ENCODE peak calls at places on chromosomes 1 and 21, in four cellular contexts. One of them, this sample, is unnamed.
A peak's percentile ranks its signal among the peaks of the same experiment; 100 is the strongest.

GRCh38 chr1:8597455-8597854 is 220.0 kb downstream of the RERE start:
- DNase-seq in RWPE1: no peak
- DNase-seq in BE2C: no peak
- DNase-seq in fibroblast of lung: peak; percentile 48
- DNase-seq in this sample: no peak

GRCh38 chr1:110464340-110464739 is 13.4 kb downstream of the PROK1 start:
- DNase-seq in fibroblast of lung: peak; percentile 74
- DNase-seq in BE2C: no peak
- DNase-seq in RWPE1: peak; percentile 62
- DNase-seq in this sample: no peak

GRCh38 chr1:245587435-245588105 is 432.8 kb downstream of the KIF26B start:
- DNase-seq in fibroblast of lung: peak; percentile 25
- DNase-seq in RWPE1: no peak
- DNase-seq in BE2C: peak; percentile 60
- DNase-seq in this sample: no peak

GRCh38 chr1:28552482-28553228 is at the start of gene TRNAU1AP:
- DNase-seq in BE2C: peak; percentile 92
- DNase-seq in RWPE1: peak; percentile 97
- DNase-seq in fibroblast of lung: peak; percentile 95
- DNase-seq in this sample: peak; percentile 98

GRCh38 chr1:65963161-65963888 is 170.6 kb downstream of the PDE4B start:
- DNase-seq in RWPE1: no peak
- DNase-seq in fibroblast of lung: no peak
- DNase-seq in BE2C: no peak
- DNase-seq in this sample: no peak

GRCh38 chr1:235127203-235127602 is 1.4 kb downstream of the TOMM20 start:
- DNase-seq in fibroblast of lung: no peak
- DNase-seq in BE2C: no peak
- DNase-seq in RWPE1: no peak
- DNase-seq in this sample: no peak

GRCh38 chr1:231818342-231818741 is 191.8 kb downstream of the DISC1 start:
- DNase-seq in RWPE1: no peak
- DNase-seq in BE2C: no peak
- DNase-seq in fibroblast of lung: no peak
- DNase-seq in this sample: no peak

GRCh38 chr1:39652534-39652933 is 13.1 kb upstream of the HEYL start:
- DNase-seq in RWPE1: no peak
- DNase-seq in BE2C: no peak
- DNase-seq in fibroblast of lung: no peak
- DNase-seq in this sample: no peak

GRCh38 chr1:43204394-43204793 is 32.3 kb downstream of the CFAP57 start:
- DNase-seq in BE2C: no peak
- DNase-seq in fibroblast of lung: no peak
- DNase-seq in RWPE1: no peak
- DNase-seq in this sample: no peak

GRCh38 chr1:2145946-2146835 is 48.4 kb downstream of the FAAP20 start:
- DNase-seq in fibroblast of lung: no peak
- DNase-seq in BE2C: no peak
- DNase-seq in RWPE1: no peak
- DNase-seq in this sample: no peak

GRCh38 chr1:214234635-214235025 is 46.3 kb upstream of the SMYD2 start:
- DNase-seq in BE2C: no peak
- DNase-seq in RWPE1: no peak
- DNase-seq in fibroblast of lung: no peak
- DNase-seq in this sample: no peak

GRCh38 chr1:168520052-168520751 is 23.6 kb downstream of the XCL2 start:
- DNase-seq in BE2C: no peak
- DNase-seq in RWPE1: no peak
- DNase-seq in fibroblast of lung: no peak
- DNase-seq in this sample: no peak

GRCh38 chr1:151596166-151596933 is 15.5 kb upstream of the SNX27 start:
- DNase-seq in fibroblast of lung: peak; percentile 77
- DNase-seq in RWPE1: peak; percentile 54
- DNase-seq in BE2C: peak; percentile 85
- DNase-seq in this sample: peak; percentile 57

GRCh38 chr1:92708368-92708950 is 76.4 kb downstream of the EVI5 start:
- DNase-seq in BE2C: no peak
- DNase-seq in RWPE1: no peak
- DNase-seq in fibroblast of lung: peak; percentile 31
- DNase-seq in this sample: no peak

GRCh38 chr1:211603191-211603701 is 24.3 kb upstream of the SLC30A1 start:
- DNase-seq in BE2C: no peak
- DNase-seq in fibroblast of lung: no peak
- DNase-seq in RWPE1: peak; percentile 60
- DNase-seq in this sample: no peak

GRCh38 chr1:23930861-23931471 is 17.8 kb upstream of the CNR2 start:
- DNase-seq in RWPE1: no peak
- DNase-seq in fibroblast of lung: peak; percentile 69
- DNase-seq in BE2C: no peak
- DNase-seq in this sample: no peak

GRCh38 chr21:41885341-41886024 is 6.3 kb upstream of the PRDM15 start:
- DNase-seq in fibroblast of lung: peak; percentile 28
- DNase-seq in BE2C: no peak
- DNase-seq in RWPE1: no peak
- DNase-seq in this sample: no peak
- TF ChIP-seq CTCF in fibroblast of lung: peak; percentile 1
- TF ChIP-seq CTCF in BE2C: no peak
- TF ChIP-seq CTCF in RWPE1: no peak
- TF ChIP-seq CTCF in this sample: no peak

GRCh38 chr1:182388392-182389134 is 3.0 kb downstream of the GLUL start:
- DNase-seq in BE2C: no peak
- DNase-seq in RWPE1: no peak
- DNase-seq in fibroblast of lung: no peak
- DNase-seq in this sample: no peak

GRCh38 chr1:182391362-182392044 is at the start of gene GLUL:
- DNase-seq in BE2C: peak; percentile 97
- DNase-seq in fibroblast of lung: peak; percentile 89
- DNase-seq in RWPE1: peak; percentile 93
- DNase-seq in this sample: peak; percentile 95

GRCh38 chr1:182392045-182393028 is 747 bp upstream of the GLUL start:
- DNase-seq in fibroblast of lung: peak; percentile 27
- DNase-seq in RWPE1: peak; percentile 17
- DNase-seq in BE2C: no peak
- DNase-seq in this sample: peak; percentile 36

GRCh38 chr1:182389619-182390047 is 2.0 kb downstream of the GLUL start:
- DNase-seq in RWPE1: peak; percentile 12
- DNase-seq in fibroblast of lung: no peak
- DNase-seq in BE2C: no peak
- DNase-seq in this sample: no peak

DNA sequence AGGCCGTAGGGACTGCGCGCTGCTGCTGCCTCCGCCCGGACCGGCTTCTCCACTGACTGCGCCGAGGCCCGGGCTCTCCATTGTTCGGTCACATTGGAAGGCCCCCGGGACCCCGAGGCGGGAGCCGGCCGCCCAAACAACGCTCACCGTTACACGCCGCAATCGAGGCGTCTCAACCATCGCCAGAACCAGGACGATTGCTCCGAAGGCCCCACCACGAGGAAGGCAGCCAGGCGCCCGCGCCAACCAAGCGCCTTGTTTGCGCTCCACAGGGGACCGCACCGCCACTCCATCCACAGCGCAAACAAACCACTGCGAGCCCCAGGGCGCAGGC is 595 bp downstream of the GLUL start:
- DNase-seq in BE2C: no peak
- DNase-seq in fibroblast of lung: no peak
- DNase-seq in RWPE1: no peak
- DNase-seq in this sample: no peak
- TF ChIP-seq CTCF in BE2C: no peak
- TF ChIP-seq CTCF in fibroblast of lung: no peak
- TF ChIP-seq CTCF in RWPE1: no peak
- TF ChIP-seq CTCF in this sample: no peak

GRCh38 chr1:170247751-170248521 is 102.2 kb downstream of the NTMT2 start:
- DNase-seq in fibroblast of lung: peak; percentile 29
- DNase-seq in BE2C: no peak
- DNase-seq in RWPE1: no peak
- DNase-seq in this sample: no peak

GRCh38 chr1:170253180-170253579 is 107.4 kb downstream of the NTMT2 start:
- DNase-seq in fibroblast of lung: no peak
- DNase-seq in RWPE1: no peak
- DNase-seq in BE2C: no peak
- DNase-seq in this sample: no peak

GRCh38 chr1:170250531-170251276 is 104.9 kb downstream of the NTMT2 start:
- DNase-seq in BE2C: no peak
- DNase-seq in fibroblast of lung: no peak
- DNase-seq in RWPE1: no peak
- DNase-seq in this sample: no peak
- TF ChIP-seq CTCF in BE2C: no peak
- TF ChIP-seq CTCF in fibroblast of lung: no peak
- TF ChIP-seq CTCF in RWPE1: no peak
- TF ChIP-seq CTCF in this sample: no peak

GRCh38 chr21:31872452-31873274 is at the start of gene HUNK:
- DNase-seq in BE2C: peak; percentile 61
- DNase-seq in RWPE1: no peak
- DNase-seq in fibroblast of lung: peak; percentile 37
- DNase-seq in this sample: peak; percentile 42
- TF ChIP-seq CTCF in BE2C: no peak
- TF ChIP-seq CTCF in RWPE1: no peak
- TF ChIP-seq CTCF in fibroblast of lung: no peak
- TF ChIP-seq CTCF in this sample: no peak

GRCh38 chr1:41754540-41754939 is 164.2 kb downstream of the HIVEP3 start:
- DNase-seq in BE2C: no peak
- DNase-seq in RWPE1: no peak
- DNase-seq in fibroblast of lung: no peak
- DNase-seq in this sample: no peak
- TF ChIP-seq CTCF in BE2C: peak; percentile 13
- TF ChIP-seq CTCF in RWPE1: no peak
- TF ChIP-seq CTCF in fibroblast of lung: no peak
- TF ChIP-seq CTCF in this sample: no peak

DNA sequence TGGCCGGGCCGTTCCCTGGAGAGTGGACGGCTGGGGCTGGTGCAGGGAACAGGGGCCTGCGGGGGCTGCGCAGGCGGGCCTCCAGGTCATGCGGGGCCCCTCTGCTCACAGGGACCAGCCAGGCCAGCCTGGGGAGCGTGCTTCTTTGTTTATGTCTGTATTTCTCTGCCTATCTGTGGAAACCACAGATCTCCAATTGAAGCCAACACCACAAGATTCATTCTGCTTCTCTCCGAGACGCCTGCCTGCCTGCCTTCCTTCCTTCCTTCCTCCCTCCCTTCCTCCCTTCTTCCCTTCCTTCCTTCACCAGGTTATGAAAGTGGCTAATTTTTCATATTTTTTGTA is 39.9 kb upstream of the HMGN1 start:
- DNase-seq in RWPE1: no peak
- DNase-seq in BE2C: no peak
- DNase-seq in fibroblast of lung: no peak
- DNase-seq in this sample: no peak
- TF ChIP-seq CTCF in RWPE1: peak; percentile 70
- TF ChIP-seq CTCF in BE2C: no peak
- TF ChIP-seq CTCF in fibroblast of lung: no peak
- TF ChIP-seq CTCF in this sample: no peak

DNA sequence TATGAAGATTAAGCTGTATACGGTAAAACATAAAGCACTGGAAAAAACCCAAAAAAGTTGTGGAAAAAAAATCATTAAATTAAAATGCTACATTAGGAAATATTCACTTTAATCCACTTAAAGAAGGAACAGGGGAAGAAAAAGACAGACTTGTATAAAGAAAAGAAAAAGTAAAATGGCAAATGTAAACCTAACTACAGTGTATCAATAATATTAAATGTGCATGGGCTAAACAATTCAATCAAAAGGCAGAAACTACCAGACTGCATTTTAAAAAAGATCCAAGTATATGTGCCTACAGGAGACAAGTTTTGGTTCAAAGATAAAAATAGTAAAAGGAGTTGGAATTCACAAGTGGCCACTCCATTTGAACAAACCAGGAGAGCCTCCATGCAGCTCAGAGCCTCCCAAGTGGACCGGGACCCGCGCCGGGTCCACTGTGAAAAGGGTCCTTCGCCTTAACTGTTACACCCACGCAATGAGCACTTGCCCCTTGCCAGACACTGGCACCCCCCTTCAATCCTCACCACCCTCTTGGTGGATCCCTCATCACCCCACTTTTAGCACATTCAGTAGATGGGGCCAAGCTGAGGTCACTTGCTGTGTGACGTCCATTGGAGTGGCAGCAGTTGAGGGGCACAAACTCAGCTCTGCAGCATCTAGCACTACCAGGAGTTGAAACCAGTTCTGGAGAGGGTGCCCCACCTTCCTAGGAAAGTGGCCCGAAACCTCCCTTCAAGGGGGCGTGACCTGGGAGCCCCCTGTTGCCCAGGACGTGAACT is 887 bp downstream of the C1orf174 start:
- DNase-seq in BE2C: no peak
- DNase-seq in RWPE1: no peak
- DNase-seq in fibroblast of lung: no peak
- DNase-seq in this sample: no peak
- TF ChIP-seq CTCF in BE2C: no peak
- TF ChIP-seq CTCF in RWPE1: no peak
- TF ChIP-seq CTCF in fibroblast of lung: peak; percentile 26
- TF ChIP-seq CTCF in this sample: no peak

GRCh38 chr1:186503210-186503609 is 42.3 kb upstream of the PDC start:
- DNase-seq in fibroblast of lung: peak; percentile 65
- DNase-seq in RWPE1: no peak
- DNase-seq in BE2C: no peak
- DNase-seq in this sample: no peak
- TF ChIP-seq CTCF in fibroblast of lung: no peak
- TF ChIP-seq CTCF in RWPE1: no peak
- TF ChIP-seq CTCF in BE2C: no peak
- TF ChIP-seq CTCF in this sample: no peak